ENCODE peak calls at places on chromosomes 2 and 18, in seven cellular contexts. One of them, this sample, is unnamed.

GRCh38 chr18:80193701-80194100 is 53.6 kb downstream of the PARD6G start:
- DNase-seq in heart right ventricle: no peak
- DNase-seq in cardiac fibroblast: no peak
- DNase-seq in fibroblast of mammary gland: no peak
- DNase-seq in IMR-90: no peak
- DNase-seq in GM23338: no peak
- DNase-seq in AG10803: no peak
- DNase-seq in this sample: no peak

GRCh38 chr2:140144611-140145010 is 1364.4 kb upstream of the NXPH2 start:
- DNase-seq in heart right ventricle: no peak
- DNase-seq in cardiac fibroblast: no peak
- DNase-seq in fibroblast of mammary gland: no peak
- DNase-seq in IMR-90: no peak
- DNase-seq in GM23338: no peak
- DNase-seq in AG10803: no peak
- DNase-seq in this sample: no peak

GRCh38 chr18:66778048-66778447 is 174.2 kb upstream of the CDH19 start:
- DNase-seq in heart right ventricle: no peak
- DNase-seq in cardiac fibroblast: no peak
- DNase-seq in fibroblast of mammary gland: no peak
- DNase-seq in IMR-90: no peak
- DNase-seq in GM23338: no peak
- DNase-seq in AG10803: no peak
- DNase-seq in this sample: no peak

GRCh38 chr18:58015045-58015444 is 29.0 kb upstream of the NEDD4L start:
- DNase-seq in heart right ventricle: no peak
- DNase-seq in cardiac fibroblast: no peak
- DNase-seq in fibroblast of mammary gland: no peak
- DNase-seq in IMR-90: no peak
- DNase-seq in GM23338: no peak
- DNase-seq in AG10803: no peak
- DNase-seq in this sample: no peak

GRCh38 chr2:40343904-40344303 is 108.0 kb downstream of the SLC8A1 start:
- DNase-seq in heart right ventricle: no peak
- DNase-seq in cardiac fibroblast: peak
- DNase-seq in fibroblast of mammary gland: peak
- DNase-seq in IMR-90: peak
- DNase-seq in GM23338: no peak
- DNase-seq in AG10803: peak
- DNase-seq in this sample: peak

GRCh38 chr2:19883486-19883885 is 18.3 kb downstream of the TTC32 start:
- DNase-seq in heart right ventricle: no peak
- DNase-seq in cardiac fibroblast: no peak
- DNase-seq in fibroblast of mammary gland: no peak
- DNase-seq in IMR-90: no peak
- DNase-seq in GM23338: no peak
- DNase-seq in AG10803: no peak
- DNase-seq in this sample: no peak

GRCh38 chr2:160868891-160869290 is 291.3 kb upstream of the TANK start:
- DNase-seq in heart right ventricle: no peak
- DNase-seq in cardiac fibroblast: peak
- DNase-seq in fibroblast of mammary gland: peak
- DNase-seq in IMR-90: peak
- DNase-seq in GM23338: no peak
- DNase-seq in AG10803: peak
- DNase-seq in this sample: peak

GRCh38 chr2:127932199-127932877 is 46.6 kb upstream of the AMMECR1L start:
- DNase-seq in heart right ventricle: no peak
- DNase-seq in cardiac fibroblast: peak
- DNase-seq in fibroblast of mammary gland: peak
- DNase-seq in IMR-90: peak
- DNase-seq in GM23338: no peak
- DNase-seq in AG10803: peak
- DNase-seq in this sample: peak

GRCh38 chr18:68803371-68803770 is 5.5 kb downstream of the CCDC102B start:
- DNase-seq in heart right ventricle: peak
- DNase-seq in cardiac fibroblast: peak
- DNase-seq in fibroblast of mammary gland: peak
- DNase-seq in IMR-90: peak
- DNase-seq in GM23338: no peak
- DNase-seq in AG10803: peak
- DNase-seq in this sample: peak

GRCh38 chr2:13201924-13202323 is 485.2 kb downstream of the TRIB2 start:
- DNase-seq in heart right ventricle: no peak
- DNase-seq in cardiac fibroblast: peak
- DNase-seq in fibroblast of mammary gland: no peak
- DNase-seq in IMR-90: no peak
- DNase-seq in GM23338: peak
- DNase-seq in AG10803: no peak
- DNase-seq in this sample: no peak

GRCh38 chr2:241680827-241681599 is 5.6 kb downstream of the DTYMK start:
- DNase-seq in heart right ventricle: peak
- DNase-seq in cardiac fibroblast: peak
- DNase-seq in fibroblast of mammary gland: peak
- DNase-seq in IMR-90: peak
- DNase-seq in GM23338: no peak
- DNase-seq in AG10803: peak
- DNase-seq in this sample: peak

GRCh38 chr2:14634885-14635871 is 2.7 kb downstream of the LRATD1 start:
- DNase-seq in heart right ventricle: peak
- DNase-seq in cardiac fibroblast: peak
- DNase-seq in fibroblast of mammary gland: peak
- DNase-seq in IMR-90: peak
- DNase-seq in GM23338: peak
- DNase-seq in AG10803: peak
- DNase-seq in this sample: peak

GRCh38 chr2:64652231-64653173 is 1.2 kb downstream of the SERTAD2 start:
- DNase-seq in heart right ventricle: no peak
- DNase-seq in cardiac fibroblast: peak
- DNase-seq in fibroblast of mammary gland: peak
- DNase-seq in IMR-90: peak
- DNase-seq in GM23338: peak
- DNase-seq in AG10803: peak
- DNase-seq in this sample: peak

DNA sequence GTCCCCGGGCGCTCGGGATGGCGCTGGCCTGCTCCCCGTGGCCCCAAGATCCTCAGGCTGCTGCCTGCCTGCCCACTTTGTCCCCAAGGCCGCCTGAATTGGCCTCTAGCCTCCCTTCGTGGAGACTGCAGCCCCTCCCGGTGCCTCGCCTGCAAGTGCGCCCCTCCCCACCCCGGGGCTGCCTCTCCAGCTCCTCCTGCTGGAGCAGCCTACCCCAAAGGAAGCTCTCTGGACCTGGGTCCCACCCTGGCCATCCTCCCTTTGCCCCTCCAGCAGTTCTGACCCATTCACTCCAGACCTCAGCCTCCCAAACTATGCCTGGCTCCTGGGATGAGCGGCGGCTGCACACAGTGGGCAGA is 6.2 kb downstream of the ESPNL start:
- DNase-seq in heart right ventricle: no peak
- DNase-seq in cardiac fibroblast: no peak
- DNase-seq in fibroblast of mammary gland: no peak
- DNase-seq in IMR-90: no peak
- DNase-seq in GM23338: peak
- DNase-seq in AG10803: no peak
- DNase-seq in this sample: no peak
- TF ChIP-seq CTCF in heart right ventricle: no peak
- TF ChIP-seq CTCF in cardiac fibroblast: no peak
- TF ChIP-seq CTCF in fibroblast of mammary gland: no peak
- TF ChIP-seq CTCF in IMR-90: peak
- TF ChIP-seq CTCF in GM23338: peak
- TF ChIP-seq CTCF in AG10803: no peak
- TF ChIP-seq CTCF in this sample: no peak

DNA sequence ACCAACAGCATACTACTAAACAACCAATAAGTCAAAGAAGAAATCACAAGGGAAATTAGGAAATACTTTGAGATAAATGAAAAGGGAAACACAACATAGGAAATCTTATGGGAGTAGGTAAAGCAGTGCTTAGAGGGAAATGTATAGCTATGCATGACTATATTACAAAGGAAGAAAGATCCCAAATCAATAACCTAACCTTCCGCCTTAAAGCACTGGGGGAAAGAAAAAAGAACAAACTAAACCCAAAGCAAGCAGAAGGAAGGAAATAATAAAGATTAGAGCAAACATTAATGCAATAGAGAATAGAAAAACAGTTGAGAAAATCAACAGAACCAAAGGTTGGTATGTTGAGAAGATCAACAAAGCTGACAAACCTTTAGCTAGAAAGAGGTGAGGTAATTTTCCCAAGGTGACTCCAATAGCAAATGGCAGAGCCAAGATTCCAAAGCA is 49.9 kb downstream of the DDX1 start:
- DNase-seq in heart right ventricle: no peak
- DNase-seq in cardiac fibroblast: no peak
- DNase-seq in fibroblast of mammary gland: no peak
- DNase-seq in IMR-90: no peak
- DNase-seq in GM23338: no peak
- DNase-seq in AG10803: no peak
- DNase-seq in this sample: no peak
- H3K4me3 ChIP-seq in heart right ventricle: no peak
- H3K4me3 ChIP-seq in cardiac fibroblast: no peak
- H3K4me3 ChIP-seq in fibroblast of mammary gland: no peak
- H3K4me3 ChIP-seq in IMR-90: no peak
- H3K4me3 ChIP-seq in GM23338: no peak
- H3K4me3 ChIP-seq in AG10803: no peak
- H3K4me3 ChIP-seq in this sample: no peak

DNA sequence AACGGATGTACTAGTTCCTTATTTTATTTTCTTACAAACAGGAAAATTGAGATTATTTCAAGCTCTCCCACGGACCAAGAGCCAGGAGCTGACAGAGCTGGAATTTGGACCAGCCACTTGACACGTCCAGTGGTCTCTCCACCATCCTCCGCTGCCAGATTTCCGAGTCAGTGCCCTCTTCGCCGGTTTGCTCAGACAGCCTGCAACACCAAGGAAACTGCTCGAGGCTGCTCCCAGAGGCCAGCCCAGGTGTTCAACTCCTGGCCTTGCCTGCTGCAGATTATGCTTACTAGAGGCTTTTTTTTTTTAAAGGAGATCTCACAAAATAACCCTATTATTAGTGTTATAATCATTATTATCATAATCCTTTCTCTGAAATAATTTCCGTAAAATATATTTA is 779.8 kb downstream of the RNF144A start:
- DNase-seq in heart right ventricle: no peak
- DNase-seq in cardiac fibroblast: no peak
- DNase-seq in fibroblast of mammary gland: no peak
- DNase-seq in IMR-90: no peak
- DNase-seq in GM23338: peak
- DNase-seq in AG10803: no peak
- DNase-seq in this sample: no peak
- TF ChIP-seq CTCF in heart right ventricle: no peak
- TF ChIP-seq CTCF in cardiac fibroblast: no peak
- TF ChIP-seq CTCF in fibroblast of mammary gland: no peak
- TF ChIP-seq CTCF in IMR-90: no peak
- TF ChIP-seq CTCF in GM23338: peak
- TF ChIP-seq CTCF in AG10803: no peak
- TF ChIP-seq CTCF in this sample: no peak

GRCh38 chr18:77054606-77055428 is 77.8 kb downstream of the MBP start:
- DNase-seq in heart right ventricle: peak
- DNase-seq in cardiac fibroblast: peak
- DNase-seq in fibroblast of mammary gland: peak
- DNase-seq in IMR-90: peak
- DNase-seq in GM23338: peak
- DNase-seq in AG10803: peak
- DNase-seq in this sample: peak

GRCh38 chr18:77058186-77058847 is 74.3 kb downstream of the MBP start:
- DNase-seq in heart right ventricle: peak
- DNase-seq in cardiac fibroblast: peak
- DNase-seq in fibroblast of mammary gland: peak
- DNase-seq in IMR-90: no peak
- DNase-seq in GM23338: no peak
- DNase-seq in AG10803: no peak
- DNase-seq in this sample: no peak

GRCh38 chr18:77056399-77057015 is 76.1 kb downstream of the MBP start:
- DNase-seq in heart right ventricle: no peak
- DNase-seq in cardiac fibroblast: no peak
- DNase-seq in fibroblast of mammary gland: peak
- DNase-seq in IMR-90: no peak
- DNase-seq in GM23338: no peak
- DNase-seq in AG10803: no peak
- DNase-seq in this sample: no peak

GRCh38 chr18:77055429-77056310 is 76.9 kb downstream of the MBP start:
- DNase-seq in heart right ventricle: no peak
- DNase-seq in cardiac fibroblast: no peak
- DNase-seq in fibroblast of mammary gland: no peak
- DNase-seq in IMR-90: peak
- DNase-seq in GM23338: no peak
- DNase-seq in AG10803: no peak
- DNase-seq in this sample: no peak

DNA sequence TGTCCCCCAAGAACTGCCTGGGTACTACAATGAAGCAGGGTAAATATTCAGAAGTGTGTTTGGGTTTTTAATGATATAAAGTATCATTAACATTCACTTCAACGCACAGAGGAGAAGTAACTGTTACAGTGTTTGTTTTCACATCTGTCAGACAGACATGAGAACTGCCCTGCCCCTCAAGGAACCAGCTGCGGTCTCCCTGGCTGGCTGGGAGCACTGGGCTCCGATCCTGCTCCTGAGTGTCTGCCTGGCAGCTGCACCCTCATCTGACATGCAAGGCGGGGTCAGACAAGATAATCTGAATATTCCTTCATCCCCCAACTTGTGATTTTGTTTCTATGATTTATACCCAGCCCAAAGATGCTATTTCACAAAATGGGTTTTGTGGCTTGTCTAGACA is 75.5 kb downstream of the MBP start:
- DNase-seq in heart right ventricle: no peak
- DNase-seq in cardiac fibroblast: no peak
- DNase-seq in fibroblast of mammary gland: peak
- DNase-seq in IMR-90: no peak
- DNase-seq in GM23338: no peak
- DNase-seq in AG10803: peak
- DNase-seq in this sample: no peak
- H3K4me3 ChIP-seq in heart right ventricle: no peak
- H3K4me3 ChIP-seq in cardiac fibroblast: no peak
- H3K4me3 ChIP-seq in fibroblast of mammary gland: no peak
- H3K4me3 ChIP-seq in IMR-90: no peak
- H3K4me3 ChIP-seq in GM23338: no peak
- H3K4me3 ChIP-seq in AG10803: no peak
- H3K4me3 ChIP-seq in this sample: no peak

This sample was measured in fibroblast of pulmonary artery.